ENCODE peak calls at places on chromosome 13, in six cellular contexts. B is ascending aorta, Y is left ventricle myocardium inferior, K is bronchial epithelial cell, T is A673, J is neural crest cell. F is an unnamed sample.

GRCh38 chr13:101152184-101152583 is 264.1 kb downstream of the NALCN start:
- DNase-seq in K (no peak), Y (no peak), T (no peak), J (no peak), B (no peak), F (no peak)

GRCh38 chr13:24208314-24208713 is 47.8 kb downstream of the SPATA13 start:
- DNase-seq in T (peak; percentile 47), B (no peak), K (peak; percentile 91), Y (no peak), J (no peak), F (no peak)

GRCh38 chr13:51674276-51674675 is 90.0 kb downstream of the WDFY2 start:
- DNase-seq in B (no peak), K (peak; percentile 95), Y (no peak), T (no peak), J (no peak), F (peak; percentile 92)

GRCh38 chr13:23460309-23460708 is 26.8 kb upstream of the SACS start:
- DNase-seq in T (no peak), B (no peak), J (no peak), K (no peak), Y (no peak), F (no peak)

GRCh38 chr13:110338441-110339101 is 31.5 kb downstream of the COL4A2 start:
- DNase-seq in J (no peak), T (no peak), K (no peak), B (no peak), Y (peak; percentile 69), F (peak; percentile 82)

GRCh38 chr13:59086147-59086546 is 1077.6 kb downstream of the DIAPH3 start:
- DNase-seq in T (peak; percentile 6), Y (no peak), K (peak; percentile 42), B (no peak), J (no peak), F (no peak)

GRCh38 chr13:85236431-85236830 is 562.8 kb downstream of the SLITRK6 start:
- DNase-seq in T (peak; percentile 26), J (no peak), B (no peak), Y (no peak), K (peak; percentile 96), F (no peak)

GRCh38 chr13:23767806-23768205 is 121.4 kb downstream of the MIPEP start:
- DNase-seq in Y (no peak), K (peak; percentile 15), T (no peak), J (no peak), B (no peak), F (no peak)

GRCh38 chr13:32211788-32212187 is 103.4 kb downstream of the ZAR1L start:
- DNase-seq in B (no peak), K (no peak), J (no peak), T (no peak), Y (no peak), F (no peak)

GRCh38 chr13:49733181-49733951 is 42.1 kb upstream of the EBPL start:
- DNase-seq in T (no peak), B (no peak), K (peak; percentile 56), J (no peak), Y (no peak), F (no peak)

GRCh38 chr13:83691966-83692365 is 190.3 kb downstream of the SLITRK1 start:
- DNase-seq in K (no peak), J (no peak), Y (no peak), T (no peak), B (no peak), F (no peak)

DNA sequence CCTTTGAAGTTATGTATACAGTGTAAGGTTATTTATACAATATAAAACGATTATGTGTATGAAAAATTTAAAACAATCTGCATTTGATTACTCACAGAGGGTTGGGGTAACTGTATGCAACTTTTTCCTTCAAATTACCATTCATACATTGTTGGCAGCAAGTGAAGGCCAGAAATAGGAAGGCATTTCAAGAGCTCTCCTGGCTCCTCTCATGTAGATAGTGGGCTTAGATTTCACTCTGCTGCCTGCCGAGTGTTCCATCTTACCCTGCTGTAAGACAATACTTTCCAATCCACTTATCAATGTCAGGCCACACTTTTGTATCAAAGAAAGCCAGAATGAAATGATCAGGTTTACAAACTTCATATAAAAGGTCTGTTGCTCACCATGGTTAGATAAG is 245.2 kb downstream of the DNAJC15 start:
- DNase-seq in T (no peak), K (no peak), Y (no peak), B (no peak), J (no peak), F (no peak)
- TF ChIP-seq CTCF in T (no peak), K (no peak), Y (no peak), B (no peak), J (no peak), F (no peak)

DNA sequence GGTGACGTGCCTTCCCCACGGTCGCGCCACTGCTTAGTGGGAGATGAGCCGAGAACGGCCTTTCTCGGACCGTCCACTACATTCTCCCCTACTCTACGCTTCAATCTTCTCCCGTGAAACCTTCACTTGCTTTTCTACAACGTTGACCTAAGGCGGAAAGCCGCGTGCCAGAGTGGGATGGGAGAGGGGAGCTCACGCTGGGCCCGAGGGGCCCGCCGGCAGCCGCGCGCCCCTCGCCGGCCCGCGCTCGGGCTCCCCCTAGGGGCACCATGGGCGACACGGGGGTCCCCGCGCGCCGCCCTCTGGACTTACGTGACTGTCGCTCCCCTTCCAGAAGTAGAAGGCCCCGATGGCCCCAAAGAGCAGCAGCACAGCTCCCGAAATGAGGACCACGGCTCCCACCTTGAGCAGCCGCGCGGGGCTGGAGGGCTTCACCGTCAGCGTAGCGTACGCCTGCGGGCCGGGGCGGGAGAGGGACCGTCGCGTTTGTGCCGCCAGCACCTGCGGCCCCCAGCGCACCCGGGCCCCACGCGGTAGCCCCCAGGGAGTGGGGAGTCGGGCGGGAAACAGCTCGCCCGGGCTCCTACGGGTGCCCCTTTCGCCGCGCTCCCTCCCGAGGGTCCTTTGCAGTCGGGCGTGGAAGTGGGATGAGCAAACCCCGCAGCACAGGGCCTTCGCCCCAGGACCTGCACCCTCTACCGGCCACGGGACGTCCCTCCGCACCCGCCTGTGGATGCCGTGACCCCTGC is 727 bp downstream of the CNMD start:
- DNase-seq in J (peak; percentile 57), K (no peak), B (no peak), T (peak; percentile 61), Y (no peak), F (no peak)
- TF ChIP-seq CTCF in J (peak; percentile 73), K (peak; percentile 31), B (peak; percentile 12), T (peak; percentile 64), Y (peak; percentile 68), F (no peak)

GRCh38 chr13:72567566-72567965 is 159.9 kb downstream of the MZT1 start:
- DNase-seq in K (no peak), T (no peak), J (no peak), B (no peak), Y (no peak), F (no peak)
- TF ChIP-seq CTCF in K (no peak), T (no peak), J (no peak), B (no peak), Y (no peak), F (no peak)

GRCh38 chr13:55298201-55298600 is 1842.5 kb upstream of the PRR20A start:
- DNase-seq in K (no peak), T (no peak), Y (no peak), B (no peak), J (no peak), F (no peak)
- TF ChIP-seq CTCF in K (no peak), T (no peak), Y (no peak), B (no peak), J (no peak), F (no peak)

GRCh38 chr13:79018166-79018565 is 359.2 kb upstream of the OBI1 start:
- DNase-seq in K (peak; percentile 20), J (no peak), T (no peak), Y (no peak), B (no peak), F (no peak)
- TF ChIP-seq CTCF in K (peak; percentile 36), J (no peak), T (no peak), Y (no peak), B (no peak), F (no peak)

GRCh38 chr13:114314074-114314912 is at the start of gene CHAMP1:
- DNase-seq in K (peak; percentile 84), T (peak; percentile 98), J (peak; percentile 94), B (peak; percentile 79), Y (peak; percentile 97), F (peak; percentile 93)
- TF ChIP-seq CTCF in K (no peak), T (no peak), J (peak; percentile 13), B (no peak), Y (no peak), F (no peak)